ENCODE peak calls at places on chromosomes 3 and 15, in eight cellular contexts. X, S, R, E, V, H, F and Y are unnamed samples. For H3K4me1 and H3K36me3, the result is how much of the 10 kb centered on the place peaks cover.

GRCh38 chr3:159987291-159987711 is 1.3 kb upstream of the IL12A start:
- DNase-seq in X (peak), S (peak), R (peak), E (no peak), V (no peak), H (no peak), F (peak), Y (no peak)

GRCh38 chr3:171811913-171812321 is 1.6 kb upstream of the PLD1 start:
- DNase-seq in X (peak), S (no peak), R (no peak), E (no peak), V (no peak), H (no peak), F (no peak), Y (no peak)

GRCh38 chr3:134325106-134325705 is 49.0 kb downstream of the AMOTL2 start:
- DNase-seq in X (no peak), S (no peak), R (no peak), E (no peak), V (no peak), H (no peak), F (no peak), Y (no peak)

GRCh38 chr15:66882251-66883020 is 180.4 kb downstream of the SMAD6 start:
- DNase-seq in X (peak), S (no peak), R (no peak), E (peak), V (no peak), H (no peak), F (no peak), Y (no peak)

GRCh38 chr15:47872869-47873301 is 155.6 kb downstream of the SEMA6D start:
- DNase-seq in X (no peak), S (no peak), R (no peak), E (no peak), V (no peak), H (no peak), F (peak), Y (no peak)

GRCh38 chr15:41777421-41777973 is 3.2 kb downstream of the MAPKBP1 start:
- DNase-seq in X (peak), S (no peak), R (no peak), E (no peak), V (no peak), H (no peak), F (no peak), Y (no peak)

GRCh38 chr15:99682455-99682854 is 50.8 kb downstream of the LYSMD4 start:
- DNase-seq in X (peak), S (no peak), R (no peak), E (no peak), V (no peak), H (no peak), F (no peak), Y (no peak)

GRCh38 chr15:57680021-57680420 is 26.5 kb upstream of the POLR2M start:
- DNase-seq in X (peak), S (no peak), R (no peak), E (no peak), V (no peak), H (no peak), F (no peak), Y (no peak)

GRCh38 chr3:163019260-163019659 is 1522.7 kb downstream of the OTOL1 start:
- DNase-seq in X (no peak), S (no peak), R (no peak), E (no peak), V (no peak), H (no peak), F (no peak), Y (no peak)

GRCh38 chr15:65085990-65086679 is 9.6 kb downstream of the KBTBD13 start:
- DNase-seq in X (peak), S (peak), R (peak), E (peak), V (peak), H (no peak), F (peak), Y (no peak)

GRCh38 chr15:75089781-75090734 is 66.7 kb downstream of the PPCDC start:
- DNase-seq in X (peak), S (peak), R (no peak), E (no peak), V (no peak), H (no peak), F (no peak), Y (peak)

GRCh38 chr3:11197471-11197870 is 43.2 kb downstream of the HRH1 start:
- DNase-seq in X (no peak), S (no peak), R (no peak), E (no peak), V (no peak), H (no peak), F (no peak), Y (no peak)

GRCh38 chr3:9070961-9071360 is 107.7 kb upstream of the RAD18 start:
- DNase-seq in X (no peak), S (no peak), R (no peak), E (no peak), V (no peak), H (no peak), F (no peak), Y (no peak)

GRCh38 chr15:20106026-20106425 is 435.6 kb downstream of the GOLGA6L6 start:
- DNase-seq in X (no peak), S (peak), R (peak), E (no peak), V (no peak), H (no peak), F (peak), Y (peak)

GRCh38 chr3:106184540-106185457 is 316.0 kb upstream of the CBLB start:
- DNase-seq in X (no peak), S (no peak), R (peak), E (no peak), V (no peak), H (no peak), F (no peak), Y (no peak)

GRCh38 chr15:31554261-31554660 is 227.6 kb downstream of the KLF13 start:
- DNase-seq in X (peak), S (no peak), R (no peak), E (no peak), V (no peak), H (no peak), F (no peak), Y (peak)

GRCh38 chr3:28860307-28860706 is 420.6 kb upstream of the RBMS3 start:
- DNase-seq in X (no peak), S (no peak), R (no peak), E (peak), V (no peak), H (no peak), F (no peak), Y (no peak)

GRCh38 chr15:29924750-29925149 is 102.5 kb upstream of the TJP1 start:
- DNase-seq in X (peak), S (peak), R (no peak), E (no peak), V (no peak), H (peak), F (peak), Y (no peak)
- H3K9ac ChIP-seq in X (peak), S (no peak), R (no peak), E (peak), V (no peak), H (no peak), F (no peak), Y (no peak)

GRCh38 chr3:152304160-152304559 is 35.4 kb downstream of the MBNL1 start:
- DNase-seq in X (no peak), S (no peak), R (no peak), E (no peak), V (no peak), H (no peak), F (no peak), Y (no peak)
- H3K4me1 ChIP-seq in X (half or more), S (under half), R (under half), E (under half), V (under half), H (under half), F (under half), Y (under half)

GRCh38 chr15:52546031-52546751 is 17.5 kb upstream of the MYO5A start:
- DNase-seq in X (no peak), S (peak), R (no peak), E (no peak), V (no peak), H (no peak), F (no peak), Y (no peak)

GRCh38 chr15:52552303-52552702 is 16.5 kb downstream of the ARPP19 start:
- DNase-seq in X (no peak), S (no peak), R (no peak), E (no peak), V (no peak), H (no peak), F (no peak), Y (no peak)

GRCh38 chr15:52556524-52556923 is 12.3 kb downstream of the ARPP19 start:
- DNase-seq in X (no peak), S (no peak), R (no peak), E (no peak), V (no peak), H (no peak), F (no peak), Y (no peak)

GRCh38 chr15:52557242-52557641 is 11.6 kb downstream of the ARPP19 start:
- DNase-seq in X (no peak), S (no peak), R (no peak), E (no peak), V (no peak), H (no peak), F (no peak), Y (no peak)

DNA sequence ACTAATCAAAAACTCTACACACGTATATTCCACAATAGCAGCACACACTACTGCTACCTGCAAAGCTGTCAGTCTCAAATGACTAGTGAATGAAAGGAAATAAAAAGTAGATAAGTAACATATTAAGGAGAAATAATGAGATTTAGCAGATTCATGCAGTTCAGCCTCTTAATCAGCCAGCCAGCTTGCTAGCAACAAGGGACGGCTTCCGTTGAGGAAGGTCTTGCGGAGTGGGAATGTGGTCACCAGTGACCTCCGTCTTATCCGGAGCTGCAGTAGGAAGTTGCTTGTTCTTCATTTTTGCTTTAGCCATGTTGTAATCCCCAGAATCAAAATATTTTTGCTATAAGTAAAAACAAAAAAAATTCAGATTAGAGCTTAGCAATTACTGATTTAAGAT is 17.1 kb downstream of the ARPP19 start:
- DNase-seq in X (no peak), S (no peak), R (no peak), E (no peak), V (no peak), H (no peak), F (no peak), Y (no peak)
- H3K36me3 ChIP-seq in X (under half), S (under half), R (under half), E (under half), V (half or more), H (half or more), F (half or more), Y (under half)

GRCh38 chr15:89330119-89330518 is 4.5 kb downstream of the POLG start:
- DNase-seq in X (no peak), S (no peak), R (no peak), E (peak), V (no peak), H (no peak), F (no peak), Y (no peak)
- H3K9ac ChIP-seq in X (no peak), S (no peak), R (no peak), E (peak), V (no peak), H (no peak), F (no peak), Y (no peak)

GRCh38 chr3:195140816-195141793 is 129.9 kb downstream of the XXYLT1 start:
- DNase-seq in X (no peak), S (no peak), R (no peak), E (no peak), V (no peak), H (no peak), F (no peak), Y (no peak)

GRCh38 chr3:195139876-195140240 is 131.1 kb downstream of the XXYLT1 start:
- DNase-seq in X (peak), S (no peak), R (no peak), E (no peak), V (no peak), H (no peak), F (no peak), Y (no peak)

GRCh38 chr3:195140410-195140809 is 130.5 kb downstream of the XXYLT1 start:
- DNase-seq in X (no peak), S (no peak), R (no peak), E (no peak), V (no peak), H (no peak), F (no peak), Y (no peak)

GRCh38 chr3:195142519-195142918 is 128.4 kb downstream of the XXYLT1 start:
- DNase-seq in X (no peak), S (no peak), R (no peak), E (no peak), V (no peak), H (no peak), F (no peak), Y (no peak)

DNA sequence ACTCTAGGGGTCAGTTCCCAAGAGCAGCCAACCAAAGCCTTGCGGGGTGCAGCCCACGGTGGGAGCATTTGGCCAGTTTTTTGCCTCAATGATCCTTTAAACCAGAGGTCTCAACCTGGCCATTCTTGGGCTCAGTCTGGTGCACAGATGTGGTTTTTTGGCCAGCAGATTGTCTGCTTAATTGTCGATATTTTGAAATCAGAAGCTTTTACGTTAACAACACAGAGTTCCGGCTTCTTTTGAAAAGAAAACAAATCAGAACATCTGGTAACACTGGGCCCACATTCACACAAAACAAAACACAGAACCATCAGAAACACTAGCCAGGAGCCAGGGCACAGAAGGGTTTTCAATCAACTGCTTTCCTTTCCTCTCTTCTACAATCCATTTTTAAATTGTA is 127.7 kb downstream of the XXYLT1 start:
- DNase-seq in X (no peak), S (no peak), R (no peak), E (no peak), V (no peak), H (no peak), F (no peak), Y (no peak)
- H3K4me1 ChIP-seq in X (under half), S (under half), R (under half), E (under half), V (under half), H (under half), F (under half), Y (under half)

DNA sequence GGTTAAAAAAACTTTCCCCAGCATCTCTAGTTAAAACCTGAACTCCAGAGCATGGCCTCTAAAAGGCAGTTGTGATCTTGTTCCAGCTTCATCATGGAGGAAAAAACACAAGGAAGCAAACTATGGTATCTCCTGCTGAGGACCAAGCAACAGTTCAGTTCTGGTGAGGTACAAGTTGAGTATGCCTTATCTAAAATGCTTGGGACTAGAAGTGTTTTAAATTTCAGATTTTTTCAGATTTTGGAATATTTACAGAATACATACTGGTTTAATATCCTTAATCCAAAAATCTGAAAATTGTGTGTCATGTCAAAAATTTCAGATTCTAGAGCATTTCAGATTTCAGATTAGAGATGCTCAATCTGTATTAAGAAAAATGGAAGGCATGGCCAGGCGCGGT is 9.7 kb downstream of the DBR1 start:
- DNase-seq in X (no peak), S (no peak), R (no peak), E (no peak), V (no peak), H (no peak), F (no peak), Y (no peak)
- H3K36me3 ChIP-seq in X (under half), S (under half), R (under half), E (under half), V (half or more), H (half or more), F (under half), Y (under half)